ENCODE peak calls at places on chromosomes 7 and 10, in seven cellular contexts. One of them, this sample, is unnamed.

GRCh38 chr7:153084283-153084682 is 324.7 kb downstream of the ACTR3B start:
- DNase-seq in Panc1: no peak
- DNase-seq in colonic mucosa: no peak
- DNase-seq in heart left ventricle: no peak
- DNase-seq in OCI-LY7: no peak
- DNase-seq in fibroblast of lung: no peak
- DNase-seq in left ventricle myocardium inferior: no peak
- DNase-seq in this sample: no peak

GRCh38 chr10:58651040-58651439 is 138.4 kb downstream of the BICC1 start:
- DNase-seq in Panc1: no peak
- DNase-seq in colonic mucosa: no peak
- DNase-seq in heart left ventricle: no peak
- DNase-seq in OCI-LY7: no peak
- DNase-seq in fibroblast of lung: peak; percentile 89
- DNase-seq in left ventricle myocardium inferior: no peak
- DNase-seq in this sample: no peak

GRCh38 chr10:109963439-109963838 is 40.1 kb upstream of the XPNPEP1 start:
- DNase-seq in Panc1: no peak
- DNase-seq in colonic mucosa: no peak
- DNase-seq in heart left ventricle: no peak
- DNase-seq in OCI-LY7: no peak
- DNase-seq in fibroblast of lung: no peak
- DNase-seq in left ventricle myocardium inferior: no peak
- DNase-seq in this sample: no peak

GRCh38 chr7:67916571-67916970 is 919.9 kb downstream of the TYW1 start:
- DNase-seq in Panc1: no peak
- DNase-seq in colonic mucosa: no peak
- DNase-seq in heart left ventricle: no peak
- DNase-seq in OCI-LY7: no peak
- DNase-seq in fibroblast of lung: no peak
- DNase-seq in left ventricle myocardium inferior: no peak
- DNase-seq in this sample: no peak

GRCh38 chr7:7257899-7258692 is 75.8 kb downstream of the C1GALT1 start:
- DNase-seq in Panc1: no peak
- DNase-seq in colonic mucosa: no peak
- DNase-seq in heart left ventricle: no peak
- DNase-seq in OCI-LY7: peak; percentile 60
- DNase-seq in fibroblast of lung: no peak
- DNase-seq in left ventricle myocardium inferior: no peak
- DNase-seq in this sample: peak; percentile 88

GRCh38 chr10:132845780-132846595 is 60.0 kb upstream of the NKX6-2 start:
- DNase-seq in Panc1: no peak
- DNase-seq in colonic mucosa: peak; percentile 11
- DNase-seq in heart left ventricle: no peak
- DNase-seq in OCI-LY7: no peak
- DNase-seq in fibroblast of lung: no peak
- DNase-seq in left ventricle myocardium inferior: no peak
- DNase-seq in this sample: no peak

GRCh38 chr7:95886501-95887090 is 114.2 kb downstream of the DYNC1I1 start:
- DNase-seq in Panc1: no peak
- DNase-seq in colonic mucosa: no peak
- DNase-seq in heart left ventricle: no peak
- DNase-seq in OCI-LY7: no peak
- DNase-seq in fibroblast of lung: peak; percentile 14
- DNase-seq in left ventricle myocardium inferior: no peak
- DNase-seq in this sample: no peak

GRCh38 chr7:85851571-85852193 is 664.8 kb upstream of the SEMA3D start:
- DNase-seq in Panc1: no peak
- DNase-seq in colonic mucosa: no peak
- DNase-seq in heart left ventricle: no peak
- DNase-seq in OCI-LY7: peak; percentile 21
- DNase-seq in fibroblast of lung: peak; percentile 57
- DNase-seq in left ventricle myocardium inferior: no peak
- DNase-seq in this sample: peak; percentile 39

GRCh38 chr10:117552156-117552620 is 9.6 kb downstream of the EMX2 start:
- DNase-seq in Panc1: no peak
- DNase-seq in colonic mucosa: no peak
- DNase-seq in heart left ventricle: no peak
- DNase-seq in OCI-LY7: no peak
- DNase-seq in fibroblast of lung: no peak
- DNase-seq in left ventricle myocardium inferior: no peak
- DNase-seq in this sample: no peak

GRCh38 chr10:48459270-48460147 is 145.4 kb downstream of the ARHGAP22 start:
- DNase-seq in Panc1: no peak
- DNase-seq in colonic mucosa: peak; percentile 12
- DNase-seq in heart left ventricle: peak; percentile 55
- DNase-seq in OCI-LY7: no peak
- DNase-seq in fibroblast of lung: no peak
- DNase-seq in left ventricle myocardium inferior: no peak
- DNase-seq in this sample: no peak

GRCh38 chr7:45938626-45939302 is 17.7 kb upstream of the IGFBP3 start:
- DNase-seq in Panc1: no peak
- DNase-seq in colonic mucosa: no peak
- DNase-seq in heart left ventricle: no peak
- DNase-seq in OCI-LY7: no peak
- DNase-seq in fibroblast of lung: no peak
- DNase-seq in left ventricle myocardium inferior: no peak
- DNase-seq in this sample: no peak

GRCh38 chr7:27142562-27143021 is 889 bp downstream of the HOXA5 start:
- DNase-seq in Panc1: no peak
- DNase-seq in colonic mucosa: peak; percentile 32
- DNase-seq in heart left ventricle: no peak
- DNase-seq in OCI-LY7: no peak
- DNase-seq in fibroblast of lung: no peak
- DNase-seq in left ventricle myocardium inferior: no peak
- DNase-seq in this sample: no peak

GRCh38 chr7:43905954-43906326 is 456 bp downstream of the URGCP start:
- DNase-seq in Panc1: no peak
- DNase-seq in colonic mucosa: peak; percentile 38
- DNase-seq in heart left ventricle: peak; percentile 62
- DNase-seq in OCI-LY7: no peak
- DNase-seq in fibroblast of lung: peak; percentile 55
- DNase-seq in left ventricle myocardium inferior: peak; percentile 29
- DNase-seq in this sample: peak; percentile 29

GRCh38 chr10:84008878-84009277 is 130.4 kb upstream of the GHITM start:
- DNase-seq in Panc1: no peak
- DNase-seq in colonic mucosa: peak; percentile 46
- DNase-seq in heart left ventricle: no peak
- DNase-seq in OCI-LY7: peak; percentile 46
- DNase-seq in fibroblast of lung: no peak
- DNase-seq in left ventricle myocardium inferior: no peak
- DNase-seq in this sample: peak; percentile 57

GRCh38 chr7:148303295-148304013 is 287.1 kb upstream of the C7orf33 start:
- DNase-seq in Panc1: no peak
- DNase-seq in colonic mucosa: peak; percentile 34
- DNase-seq in heart left ventricle: peak; percentile 77
- DNase-seq in OCI-LY7: peak; percentile 42
- DNase-seq in fibroblast of lung: peak; percentile 14
- DNase-seq in left ventricle myocardium inferior: peak; percentile 84
- DNase-seq in this sample: no peak

GRCh38 chr7:135817576-135817975 is 69.0 kb upstream of the FAM180A start:
- DNase-seq in Panc1: no peak
- DNase-seq in colonic mucosa: no peak
- DNase-seq in heart left ventricle: no peak
- DNase-seq in OCI-LY7: no peak
- DNase-seq in fibroblast of lung: no peak
- DNase-seq in left ventricle myocardium inferior: no peak
- DNase-seq in this sample: no peak

GRCh38 chr7:151631149-151631967 is 111.7 kb upstream of the RHEB start:
- DNase-seq in Panc1: no peak
- DNase-seq in colonic mucosa: peak; percentile 42
- DNase-seq in heart left ventricle: no peak
- DNase-seq in OCI-LY7: peak; percentile 50
- DNase-seq in fibroblast of lung: peak; percentile 39
- DNase-seq in left ventricle myocardium inferior: no peak
- DNase-seq in this sample: peak; percentile 50

DNA sequence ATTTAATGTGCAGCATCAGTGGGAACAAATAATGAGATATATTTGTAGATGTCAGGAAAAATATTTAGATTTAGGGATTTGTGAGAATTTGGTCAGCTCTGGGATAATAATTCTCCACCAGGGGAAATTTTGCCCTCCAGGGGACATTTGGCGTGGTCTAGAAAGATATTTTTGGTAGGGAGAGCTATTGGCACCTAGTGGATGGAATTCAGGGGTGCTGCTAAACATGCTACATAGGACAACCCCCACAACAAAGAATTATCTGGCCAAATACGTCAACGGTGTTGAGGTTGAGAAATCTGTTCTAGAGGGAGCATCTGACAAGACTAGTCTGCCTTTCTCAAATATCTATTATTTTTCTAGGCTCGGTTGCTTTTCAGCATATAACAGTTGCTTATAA is 2.1 kb downstream of the ADK start:
- DNase-seq in Panc1: no peak
- DNase-seq in colonic mucosa: no peak
- DNase-seq in heart left ventricle: no peak
- DNase-seq in OCI-LY7: no peak
- DNase-seq in fibroblast of lung: peak; percentile 47
- DNase-seq in left ventricle myocardium inferior: no peak
- DNase-seq in this sample: no peak
- TF ChIP-seq CTCF in Panc1: no peak
- TF ChIP-seq CTCF in colonic mucosa: no peak
- TF ChIP-seq CTCF in heart left ventricle: peak; percentile 61
- TF ChIP-seq CTCF in OCI-LY7: no peak
- TF ChIP-seq CTCF in fibroblast of lung: peak; percentile 49
- TF ChIP-seq CTCF in left ventricle myocardium inferior: peak; percentile 66
- TF ChIP-seq CTCF in this sample: no peak

DNA sequence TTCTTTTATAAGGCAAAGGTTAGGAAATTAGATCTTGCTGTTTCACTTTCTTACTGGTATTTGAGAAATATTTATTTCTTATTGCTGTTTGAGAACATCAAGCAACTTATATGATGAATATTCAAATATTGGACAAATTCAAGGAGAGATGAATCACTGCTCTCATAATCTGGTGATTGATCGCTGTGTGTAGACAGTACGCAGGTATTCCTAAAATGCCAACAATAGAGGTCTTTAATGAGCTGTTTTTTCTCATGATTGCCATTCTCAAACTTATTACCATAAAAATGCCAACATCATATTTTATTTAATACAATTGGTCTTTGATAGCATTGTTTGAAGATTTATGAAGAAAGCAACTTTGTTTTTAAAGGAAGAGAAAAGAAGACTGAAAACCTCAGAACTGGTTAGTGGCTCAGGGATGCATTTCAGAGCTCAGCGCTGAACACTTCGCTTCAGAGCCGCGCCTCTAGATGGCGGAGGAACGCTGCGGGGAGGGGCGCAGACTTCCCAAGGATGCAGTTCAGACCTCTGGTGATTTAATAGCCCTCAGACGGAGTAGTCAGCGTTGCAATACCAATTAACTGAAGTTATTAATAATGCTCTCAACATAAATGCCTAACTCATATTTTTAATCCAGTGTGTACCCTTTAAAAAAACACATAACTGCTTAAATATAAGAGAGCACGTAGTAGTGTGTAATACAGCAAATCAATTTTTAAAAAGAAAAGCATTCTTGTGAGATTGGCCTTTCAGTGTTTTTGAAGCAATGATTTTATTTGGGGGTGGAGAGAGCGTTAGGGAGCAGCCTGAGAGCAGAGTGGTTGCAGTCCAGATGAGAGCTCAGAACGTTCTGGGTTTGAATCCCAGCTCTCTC is 38.5 kb upstream of the STEAP4 start:
- DNase-seq in Panc1: no peak
- DNase-seq in colonic mucosa: peak; percentile 31
- DNase-seq in heart left ventricle: peak; percentile 77
- DNase-seq in OCI-LY7: no peak
- DNase-seq in fibroblast of lung: peak; percentile 25
- DNase-seq in left ventricle myocardium inferior: peak; percentile 57
- DNase-seq in this sample: peak; percentile 35
- TF ChIP-seq CTCF in Panc1: peak; percentile 84
- TF ChIP-seq CTCF in colonic mucosa: peak; percentile 54
- TF ChIP-seq CTCF in heart left ventricle: peak; percentile 59
- TF ChIP-seq CTCF in OCI-LY7: peak; percentile 25
- TF ChIP-seq CTCF in fibroblast of lung: peak; percentile 50
- TF ChIP-seq CTCF in left ventricle myocardium inferior: peak; percentile 73
- TF ChIP-seq CTCF in this sample: peak; percentile 51

GRCh38 chr10:124565565-124566221 is 104.1 kb downstream of the LHPP start:
- DNase-seq in Panc1: no peak
- DNase-seq in colonic mucosa: no peak
- DNase-seq in heart left ventricle: peak; percentile 72
- DNase-seq in OCI-LY7: peak; percentile 65
- DNase-seq in fibroblast of lung: no peak
- DNase-seq in left ventricle myocardium inferior: no peak
- DNase-seq in this sample: peak; percentile 18
- TF ChIP-seq CTCF in Panc1: no peak
- TF ChIP-seq CTCF in colonic mucosa: no peak
- TF ChIP-seq CTCF in heart left ventricle: peak; percentile 43
- TF ChIP-seq CTCF in OCI-LY7: peak; percentile 81
- TF ChIP-seq CTCF in fibroblast of lung: no peak
- TF ChIP-seq CTCF in left ventricle myocardium inferior: peak; percentile 54
- TF ChIP-seq CTCF in this sample: peak; percentile 35

DNA sequence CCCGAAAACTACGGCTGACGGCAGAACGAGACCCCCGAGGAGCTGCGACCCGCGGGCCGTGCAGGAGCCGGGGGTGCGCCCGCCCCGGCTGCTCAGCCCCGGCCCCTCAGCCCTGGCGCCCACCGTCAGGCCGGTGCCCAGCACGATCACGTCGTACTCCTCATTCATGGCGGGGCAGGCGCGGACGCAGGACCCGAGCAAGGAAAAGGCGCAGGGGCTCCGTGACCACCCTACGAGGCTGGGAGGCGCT is 218 bp downstream of the GDI2 start:
- DNase-seq in Panc1: no peak
- DNase-seq in colonic mucosa: no peak
- DNase-seq in heart left ventricle: no peak
- DNase-seq in OCI-LY7: no peak
- DNase-seq in fibroblast of lung: no peak
- DNase-seq in left ventricle myocardium inferior: no peak
- DNase-seq in this sample: no peak
- TF ChIP-seq CTCF in Panc1: no peak
- TF ChIP-seq CTCF in colonic mucosa: no peak
- TF ChIP-seq CTCF in heart left ventricle: no peak
- TF ChIP-seq CTCF in OCI-LY7: peak; percentile 17
- TF ChIP-seq CTCF in fibroblast of lung: no peak
- TF ChIP-seq CTCF in left ventricle myocardium inferior: no peak
- TF ChIP-seq CTCF in this sample: no peak

DNA sequence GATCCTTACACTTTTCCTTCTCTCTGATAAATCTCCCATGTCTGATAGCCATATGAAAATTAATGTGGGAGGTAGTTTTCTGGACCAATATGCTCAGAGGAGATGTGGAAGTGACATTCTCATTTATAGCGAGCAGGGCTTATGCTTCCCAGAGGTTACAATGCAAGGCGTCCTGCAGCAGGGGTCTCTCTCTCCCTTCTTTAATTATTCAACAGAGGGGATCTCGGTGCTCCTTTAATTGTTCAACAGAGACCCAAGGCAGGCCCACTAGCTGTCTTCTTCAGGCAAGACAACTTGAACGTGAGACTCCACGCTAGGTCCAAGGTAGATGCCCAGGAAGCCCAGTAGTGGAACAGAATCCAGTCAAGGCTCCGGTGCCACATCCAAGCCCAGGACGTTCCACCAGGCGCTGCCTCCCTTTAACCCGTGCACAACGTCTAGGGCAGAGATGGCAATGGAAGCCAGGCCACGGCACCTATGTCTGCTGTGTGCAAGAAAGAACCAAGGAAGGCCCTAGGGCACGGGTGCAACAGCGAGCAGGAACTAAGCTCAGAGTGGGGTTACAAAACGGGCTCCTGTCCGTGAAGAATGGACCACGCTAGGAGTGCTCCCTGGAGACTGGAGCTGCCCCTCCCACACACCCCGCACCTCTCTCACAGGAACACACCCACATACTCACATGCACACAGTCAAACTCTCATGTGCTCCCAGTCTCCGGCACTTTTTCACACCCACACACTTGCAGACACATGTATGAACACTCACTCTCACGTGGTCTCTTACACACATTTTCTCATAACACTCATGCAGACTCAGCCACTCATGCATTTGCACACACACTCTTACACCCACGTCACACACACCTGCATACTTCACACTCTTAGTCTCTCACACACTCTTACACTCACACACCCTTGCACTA is 230.4 kb downstream of the TNS3 start:
- DNase-seq in Panc1: no peak
- DNase-seq in colonic mucosa: no peak
- DNase-seq in heart left ventricle: no peak
- DNase-seq in OCI-LY7: peak; percentile 6
- DNase-seq in fibroblast of lung: no peak
- DNase-seq in left ventricle myocardium inferior: no peak
- DNase-seq in this sample: no peak
- TF ChIP-seq CTCF in Panc1: no peak
- TF ChIP-seq CTCF in colonic mucosa: no peak
- TF ChIP-seq CTCF in heart left ventricle: no peak
- TF ChIP-seq CTCF in OCI-LY7: peak; percentile 28
- TF ChIP-seq CTCF in fibroblast of lung: no peak
- TF ChIP-seq CTCF in left ventricle myocardium inferior: peak; percentile 15
- TF ChIP-seq CTCF in this sample: no peak

This sample was measured in GM12865.